ENCODE peak calls at places on chromosome 16, in six cellular contexts. One of them, this sample, is unnamed. For H3K36me3, the result is how much of the 10 kb centered on the place peaks cover.

GRCh38 chr16:66741131-66741900 is 10.1 kb downstream of the DYNC1LI2 start:
- DNase-seq in stomach: peak
- DNase-seq in upper lobe of left lung: peak
- DNase-seq in tibial nerve: peak
- DNase-seq in ovary: peak
- DNase-seq in adrenal gland: peak
- DNase-seq in this sample: peak

GRCh38 chr16:31105677-31106213 is 2.4 kb upstream of the BCKDK start:
- DNase-seq in stomach: peak
- DNase-seq in upper lobe of left lung: peak
- DNase-seq in tibial nerve: peak
- DNase-seq in ovary: peak
- DNase-seq in adrenal gland: peak
- DNase-seq in this sample: peak

GRCh38 chr16:11089504-11090124 is 145.2 kb downstream of the CLEC16A start:
- DNase-seq in stomach: peak
- DNase-seq in upper lobe of left lung: peak
- DNase-seq in tibial nerve: no peak
- DNase-seq in ovary: peak
- DNase-seq in adrenal gland: no peak
- DNase-seq in this sample: no peak

GRCh38 chr16:11016993-11017392 is 72.6 kb downstream of the CLEC16A start:
- DNase-seq in stomach: peak
- DNase-seq in upper lobe of left lung: no peak
- DNase-seq in tibial nerve: no peak
- DNase-seq in ovary: no peak
- DNase-seq in adrenal gland: peak
- DNase-seq in this sample: peak

GRCh38 chr16:57115504-57116182 is 23.3 kb downstream of the CPNE2 start:
- DNase-seq in stomach: no peak
- DNase-seq in upper lobe of left lung: peak
- DNase-seq in tibial nerve: peak
- DNase-seq in ovary: peak
- DNase-seq in adrenal gland: peak
- DNase-seq in this sample: peak

GRCh38 chr16:79965718-79966117 is 365.2 kb upstream of the MAF start:
- DNase-seq in stomach: no peak
- DNase-seq in upper lobe of left lung: no peak
- DNase-seq in tibial nerve: no peak
- DNase-seq in ovary: no peak
- DNase-seq in adrenal gland: no peak
- DNase-seq in this sample: no peak

GRCh38 chr16:49620158-49620867 is 235.6 kb downstream of the ZNF423 start:
- DNase-seq in stomach: peak
- DNase-seq in upper lobe of left lung: no peak
- DNase-seq in tibial nerve: peak
- DNase-seq in ovary: peak
- DNase-seq in adrenal gland: peak
- DNase-seq in this sample: no peak

GRCh38 chr16:15572329-15573001 is 70.5 kb downstream of the MARF1 start:
- DNase-seq in stomach: no peak
- DNase-seq in upper lobe of left lung: no peak
- DNase-seq in tibial nerve: no peak
- DNase-seq in ovary: no peak
- DNase-seq in adrenal gland: no peak
- DNase-seq in this sample: no peak

GRCh38 chr16:9105189-9105588 is 13.7 kb downstream of the HAPSTR1 start:
- DNase-seq in stomach: no peak
- DNase-seq in upper lobe of left lung: no peak
- DNase-seq in tibial nerve: no peak
- DNase-seq in ovary: no peak
- DNase-seq in adrenal gland: no peak
- DNase-seq in this sample: no peak

DNA sequence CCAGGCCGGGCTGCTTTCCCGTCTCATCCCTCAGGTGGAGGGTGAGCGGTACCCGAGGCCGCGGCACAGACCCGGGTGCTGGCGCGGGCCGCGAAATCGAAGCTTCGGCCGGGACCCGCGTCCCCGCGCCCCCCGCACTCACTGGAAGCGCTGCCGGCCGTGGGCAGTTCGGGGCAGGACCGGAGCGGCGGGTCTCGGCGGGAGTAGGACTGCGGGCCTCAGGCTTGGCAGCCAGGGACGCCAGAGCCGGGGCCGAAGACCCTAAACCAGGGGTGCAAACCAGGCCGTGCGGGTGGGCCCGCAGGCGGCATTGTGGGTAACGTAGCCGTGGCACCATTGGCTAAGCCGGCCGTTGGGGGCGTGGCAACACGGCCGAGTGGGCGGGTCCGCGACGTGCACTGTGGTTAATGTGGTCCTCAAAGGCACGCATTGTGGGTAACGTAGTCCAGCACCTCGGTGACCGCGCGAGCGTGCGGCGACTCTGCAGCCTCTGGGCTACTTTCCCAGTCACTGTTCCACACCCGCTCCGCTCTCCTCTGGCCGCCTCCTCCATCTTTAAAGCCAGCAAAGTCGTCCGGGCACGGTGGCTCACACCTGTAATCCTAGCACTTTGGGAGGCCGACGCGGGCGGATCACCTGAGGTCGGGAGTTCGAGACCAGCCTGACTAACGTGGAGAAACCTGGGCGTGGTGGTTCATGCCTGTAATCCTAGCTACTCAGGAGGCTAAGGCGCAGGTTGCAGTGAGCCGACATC is at the start of gene ZNF500:
- DNase-seq in stomach: peak
- DNase-seq in upper lobe of left lung: peak
- DNase-seq in tibial nerve: peak
- DNase-seq in ovary: peak
- DNase-seq in adrenal gland: peak
- DNase-seq in this sample: peak
- TF ChIP-seq POLR2A in stomach: no peak
- TF ChIP-seq POLR2A in upper lobe of left lung: no peak
- TF ChIP-seq POLR2A in tibial nerve: peak
- TF ChIP-seq POLR2A in ovary: no peak
- TF ChIP-seq POLR2A in adrenal gland: peak
- TF ChIP-seq POLR2A in this sample: peak

DNA sequence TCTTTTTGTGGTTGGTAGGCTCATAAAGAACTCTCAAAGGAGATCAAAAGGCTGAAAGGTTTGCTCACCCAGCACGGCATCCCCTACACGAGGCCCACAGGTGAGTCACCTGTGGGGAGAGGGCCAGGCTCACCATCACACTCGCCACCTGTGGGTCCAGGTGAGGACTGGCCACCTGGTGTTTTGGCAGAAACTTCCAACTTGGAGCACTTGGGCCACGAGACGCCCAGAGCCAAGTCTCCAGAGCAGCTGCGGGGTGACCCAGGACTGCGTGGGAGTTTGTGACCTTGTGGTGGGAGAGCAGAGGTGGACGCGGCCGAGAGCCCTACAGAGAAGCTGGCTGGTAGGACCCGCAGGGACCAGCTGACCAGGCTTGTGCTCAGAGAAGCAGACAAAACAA is 11.1 kb downstream of the GNPTG start:
- DNase-seq in stomach: no peak
- DNase-seq in upper lobe of left lung: peak
- DNase-seq in tibial nerve: no peak
- DNase-seq in ovary: no peak
- DNase-seq in adrenal gland: peak
- DNase-seq in this sample: no peak
- H3K36me3 ChIP-seq in stomach: half or more
- H3K36me3 ChIP-seq in upper lobe of left lung: under half
- H3K36me3 ChIP-seq in tibial nerve: half or more
- H3K36me3 ChIP-seq in ovary: under half
- H3K36me3 ChIP-seq in adrenal gland: half or more
- H3K36me3 ChIP-seq in this sample: under half

GRCh38 chr16:83603981-83604570 is 203.7 kb upstream of the HSBP1 start:
- DNase-seq in stomach: no peak
- DNase-seq in upper lobe of left lung: no peak
- DNase-seq in tibial nerve: no peak
- DNase-seq in ovary: no peak
- DNase-seq in adrenal gland: no peak
- DNase-seq in this sample: no peak

GRCh38 chr16:83602797-83603735 is 204.7 kb upstream of the HSBP1 start:
- DNase-seq in stomach: no peak
- DNase-seq in upper lobe of left lung: no peak
- DNase-seq in tibial nerve: no peak
- DNase-seq in ovary: no peak
- DNase-seq in adrenal gland: no peak
- DNase-seq in this sample: no peak

DNA sequence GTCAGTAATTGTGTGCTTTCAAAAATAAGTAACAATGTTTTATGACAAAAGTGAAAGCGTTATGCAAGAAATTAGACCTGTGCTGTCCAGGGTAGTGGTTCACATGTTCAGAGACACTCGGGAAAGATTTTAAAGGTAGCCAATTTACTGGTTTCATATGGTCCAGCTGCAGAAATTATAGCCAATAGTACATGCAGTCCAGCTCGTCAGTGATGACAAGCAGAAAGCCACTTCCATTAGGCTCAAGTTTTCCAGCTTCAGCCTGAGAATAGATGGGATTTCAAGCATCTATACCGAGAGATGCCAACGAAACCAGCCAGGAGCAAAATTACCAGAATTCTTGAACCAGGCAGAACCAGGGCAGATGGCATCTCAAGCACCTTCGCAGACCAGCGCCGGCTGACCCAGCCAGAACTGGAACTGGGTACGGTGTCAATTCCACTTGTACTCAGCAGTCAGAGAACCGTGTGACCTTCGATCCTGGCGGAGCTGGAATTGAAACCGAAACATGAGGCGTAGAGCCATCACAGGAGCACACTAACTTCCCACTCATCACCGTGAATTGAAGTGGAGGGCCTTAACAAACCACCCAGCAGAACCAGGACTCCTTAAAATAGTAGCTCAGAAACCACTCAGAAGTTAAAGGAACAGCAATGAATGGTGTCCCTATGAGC is 207.9 kb upstream of the HSBP1 start:
- DNase-seq in stomach: no peak
- DNase-seq in upper lobe of left lung: no peak
- DNase-seq in tibial nerve: no peak
- DNase-seq in ovary: no peak
- DNase-seq in adrenal gland: no peak
- DNase-seq in this sample: no peak
- H3K4me3 ChIP-seq in stomach: no peak
- H3K4me3 ChIP-seq in upper lobe of left lung: peak
- H3K4me3 ChIP-seq in tibial nerve: no peak
- H3K4me3 ChIP-seq in ovary: no peak
- H3K4me3 ChIP-seq in adrenal gland: no peak
- H3K4me3 ChIP-seq in this sample: no peak

GRCh38 chr16:84732674-84733352 is 33.0 kb downstream of the USP10 start:
- DNase-seq in stomach: no peak
- DNase-seq in upper lobe of left lung: no peak
- DNase-seq in tibial nerve: no peak
- DNase-seq in ovary: no peak
- DNase-seq in adrenal gland: no peak
- DNase-seq in this sample: peak

GRCh38 chr16:84726670-84727467 is 27.1 kb downstream of the USP10 start:
- DNase-seq in stomach: no peak
- DNase-seq in upper lobe of left lung: no peak
- DNase-seq in tibial nerve: peak
- DNase-seq in ovary: no peak
- DNase-seq in adrenal gland: peak
- DNase-seq in this sample: no peak

GRCh38 chr16:84729716-84730320 is 30.0 kb downstream of the USP10 start:
- DNase-seq in stomach: no peak
- DNase-seq in upper lobe of left lung: no peak
- DNase-seq in tibial nerve: no peak
- DNase-seq in ovary: no peak
- DNase-seq in adrenal gland: no peak
- DNase-seq in this sample: no peak

GRCh38 chr16:84728853-84729424 is 29.1 kb downstream of the USP10 start:
- DNase-seq in stomach: no peak
- DNase-seq in upper lobe of left lung: no peak
- DNase-seq in tibial nerve: no peak
- DNase-seq in ovary: no peak
- DNase-seq in adrenal gland: no peak
- DNase-seq in this sample: no peak

GRCh38 chr16:84730406-84731106 is 30.8 kb downstream of the USP10 start:
- DNase-seq in stomach: peak
- DNase-seq in upper lobe of left lung: no peak
- DNase-seq in tibial nerve: peak
- DNase-seq in ovary: peak
- DNase-seq in adrenal gland: peak
- DNase-seq in this sample: peak
- TF ChIP-seq POLR2A in stomach: no peak
- TF ChIP-seq POLR2A in upper lobe of left lung: no peak
- TF ChIP-seq POLR2A in tibial nerve: no peak
- TF ChIP-seq POLR2A in ovary: no peak
- TF ChIP-seq POLR2A in adrenal gland: no peak
- TF ChIP-seq POLR2A in this sample: no peak

GRCh38 chr16:84137769-84138357 is 7.1 kb downstream of the HSDL1 start:
- DNase-seq in stomach: no peak
- DNase-seq in upper lobe of left lung: no peak
- DNase-seq in tibial nerve: no peak
- DNase-seq in ovary: no peak
- DNase-seq in adrenal gland: no peak
- DNase-seq in this sample: no peak

GRCh38 chr16:84138824-84139627 is 6.0 kb downstream of the HSDL1 start:
- DNase-seq in stomach: peak
- DNase-seq in upper lobe of left lung: no peak
- DNase-seq in tibial nerve: no peak
- DNase-seq in ovary: no peak
- DNase-seq in adrenal gland: peak
- DNase-seq in this sample: peak

GRCh38 chr16:84136331-84137125 is 8.4 kb downstream of the HSDL1 start:
- DNase-seq in stomach: no peak
- DNase-seq in upper lobe of left lung: no peak
- DNase-seq in tibial nerve: no peak
- DNase-seq in ovary: no peak
- DNase-seq in adrenal gland: no peak
- DNase-seq in this sample: no peak

GRCh38 chr16:84138500-84138823 is 6.5 kb downstream of the HSDL1 start:
- DNase-seq in stomach: no peak
- DNase-seq in upper lobe of left lung: no peak
- DNase-seq in tibial nerve: no peak
- DNase-seq in ovary: no peak
- DNase-seq in adrenal gland: no peak
- DNase-seq in this sample: no peak

DNA sequence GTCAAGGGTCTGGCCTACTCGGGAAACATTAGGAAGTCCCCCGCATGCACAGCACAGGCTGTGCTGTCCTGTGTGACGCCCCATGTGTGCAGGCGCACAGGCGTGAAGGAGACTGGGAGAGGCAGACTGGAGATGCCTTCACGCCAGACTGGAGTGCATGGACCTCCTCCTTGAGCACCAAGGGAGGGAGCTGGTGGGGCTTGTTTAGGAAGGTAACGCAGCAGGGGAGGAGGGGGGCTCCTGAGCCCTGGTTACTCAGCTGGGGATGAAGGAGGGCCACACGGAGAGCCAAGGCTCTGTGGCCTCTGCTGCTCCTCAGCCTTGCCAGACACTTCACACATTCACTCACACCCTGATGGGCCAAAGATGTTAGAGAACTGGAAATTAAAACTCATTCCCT is 7.7 kb downstream of the HSDL1 start:
- DNase-seq in stomach: no peak
- DNase-seq in upper lobe of left lung: no peak
- DNase-seq in tibial nerve: no peak
- DNase-seq in ovary: no peak
- DNase-seq in adrenal gland: no peak
- DNase-seq in this sample: no peak
- H3K36me3 ChIP-seq in stomach: under half
- H3K36me3 ChIP-seq in upper lobe of left lung: under half
- H3K36me3 ChIP-seq in tibial nerve: under half
- H3K36me3 ChIP-seq in ovary: under half
- H3K36me3 ChIP-seq in adrenal gland: under half
- H3K36me3 ChIP-seq in this sample: under half